ENCODE peak calls at places on chromosomes 1 and 21, in six cellular contexts. R is AG10803, E is GM20000, P is LHCN-M2, T is Calu3, C is left cardiac atrium. H is an unnamed sample.

GRCh38 chr1:25711555-25712298 is 88.3 kb upstream of the SELENON start:
- DNase-seq in R (no peak), E (no peak), P (peak), T (no peak), C (peak), H (no peak)

GRCh38 chr21:14620152-14620551 is 74.0 kb upstream of the SAMSN1 start:
- DNase-seq in R (no peak), E (no peak), P (no peak), T (no peak), C (no peak), H (no peak)

GRCh38 chr1:16175610-16176553 is 20.0 kb upstream of the EPHA2 start:
- DNase-seq in R (peak), E (no peak), P (peak), T (peak), C (peak), H (peak)

GRCh38 chr1:85822696-85823095 is 114.5 kb upstream of the ZNHIT6 start:
- DNase-seq in R (no peak), E (no peak), P (no peak), T (peak), C (no peak), H (peak)

GRCh38 chr1:2379733-2380404 is 11.5 kb downstream of the MORN1 start:
- DNase-seq in R (no peak), E (no peak), P (no peak), T (no peak), C (peak), H (no peak)

GRCh38 chr1:216482620-216483019 is 59.4 kb upstream of the USH2A start:
- DNase-seq in R (no peak), E (no peak), P (no peak), T (no peak), C (no peak), H (no peak)

GRCh38 chr1:212313616-212314015 is 28.4 kb downstream of the PPP2R5A start:
- DNase-seq in R (peak), E (no peak), P (peak), T (no peak), C (no peak), H (no peak)

GRCh38 chr1:196690582-196690981 is 38.7 kb downstream of the CFH start:
- DNase-seq in R (no peak), E (no peak), P (no peak), T (no peak), C (no peak), H (no peak)

GRCh38 chr1:204081156-204081790 is 8.4 kb downstream of the SOX13 start:
- DNase-seq in R (no peak), E (no peak), P (no peak), T (no peak), C (no peak), H (no peak)

GRCh38 chr21:37878946-37879660 is 37.2 kb downstream of the KCNJ6 start:
- DNase-seq in R (peak), E (no peak), P (peak), T (peak), C (no peak), H (no peak)